ENCODE peak calls at places on chromosomes 13 and 19, in four cellular contexts. G is astrocyte of the cerebellum, O is fibroblast of lung, Q is pancreas. F is an unnamed sample.

GRCh38 chr19:3360494-3361383 is 5.6 kb upstream of the NFIC start:
- DNase-seq in G (no peak), O (peak; percentile 51), Q (peak; percentile 80), F (no peak)

GRCh38 chr13:31016342-31017325 is 84.2 kb downstream of the TEX26 start:
- DNase-seq in Q (no peak), G (no peak), O (no peak), F (no peak)

GRCh38 chr19:43465468-43466120 is at the start of gene LYPD3:
- DNase-seq in O (no peak), Q (no peak), G (no peak), F (no peak)

GRCh38 chr13:46675016-46675415 is 121.9 kb downstream of the ESD start:
- DNase-seq in G (no peak), O (no peak), Q (no peak), F (no peak)

GRCh38 chr19:16315825-16316505 is 8.7 kb upstream of the KLF2 start:
- DNase-seq in G (peak; percentile 89), Q (no peak), O (peak; percentile 98), F (no peak)

GRCh38 chr13:106532111-106532929 is 3.1 kb downstream of the EFNB2 start:
- DNase-seq in Q (no peak), G (no peak), O (peak; percentile 63), F (no peak)

GRCh38 chr13:63285426-63285825 is 1869.8 kb upstream of the PCDH20 start:
- DNase-seq in G (no peak), O (no peak), Q (no peak), F (no peak)

GRCh38 chr13:45700971-45701900 is 884 bp upstream of the CBY2 start:
- DNase-seq in Q (no peak), G (no peak), O (no peak), F (no peak)

GRCh38 chr13:97127842-97128241 is 94.3 kb upstream of the MBNL2 start:
- DNase-seq in G (no peak), Q (no peak), O (no peak), F (no peak)

GRCh38 chr13:29165840-29166239 is 345.7 kb downstream of the MTUS2 start:
- DNase-seq in G (no peak), Q (no peak), O (peak; percentile 5), F (no peak)

GRCh38 chr13:114100446-114101320 is 31.7 kb downstream of the RASA3 start:
- DNase-seq in O (peak; percentile 21), G (no peak), Q (peak; percentile 62), F (no peak)

GRCh38 chr19:48372904-48373303 is 8.7 kb downstream of the SYNGR4 start:
- DNase-seq in G (no peak), O (peak; percentile 10), Q (no peak), F (no peak)

GRCh38 chr13:102322211-102322610 is 79.6 kb downstream of the FGF14 start:
- DNase-seq in O (no peak), Q (no peak), G (no peak), F (no peak)

GRCh38 chr19:33508009-33508408 is 13.6 kb downstream of the PEPD start:
- DNase-seq in O (no peak), Q (no peak), G (no peak), F (no peak)

GRCh38 chr13:70729369-70729768 is 621.1 kb upstream of the KLHL1 start:
- DNase-seq in G (no peak), O (no peak), Q (no peak), F (no peak)
- TF ChIP-seq CTCF in G (no peak), O (no peak), Q (no peak), F (no peak)

DNA sequence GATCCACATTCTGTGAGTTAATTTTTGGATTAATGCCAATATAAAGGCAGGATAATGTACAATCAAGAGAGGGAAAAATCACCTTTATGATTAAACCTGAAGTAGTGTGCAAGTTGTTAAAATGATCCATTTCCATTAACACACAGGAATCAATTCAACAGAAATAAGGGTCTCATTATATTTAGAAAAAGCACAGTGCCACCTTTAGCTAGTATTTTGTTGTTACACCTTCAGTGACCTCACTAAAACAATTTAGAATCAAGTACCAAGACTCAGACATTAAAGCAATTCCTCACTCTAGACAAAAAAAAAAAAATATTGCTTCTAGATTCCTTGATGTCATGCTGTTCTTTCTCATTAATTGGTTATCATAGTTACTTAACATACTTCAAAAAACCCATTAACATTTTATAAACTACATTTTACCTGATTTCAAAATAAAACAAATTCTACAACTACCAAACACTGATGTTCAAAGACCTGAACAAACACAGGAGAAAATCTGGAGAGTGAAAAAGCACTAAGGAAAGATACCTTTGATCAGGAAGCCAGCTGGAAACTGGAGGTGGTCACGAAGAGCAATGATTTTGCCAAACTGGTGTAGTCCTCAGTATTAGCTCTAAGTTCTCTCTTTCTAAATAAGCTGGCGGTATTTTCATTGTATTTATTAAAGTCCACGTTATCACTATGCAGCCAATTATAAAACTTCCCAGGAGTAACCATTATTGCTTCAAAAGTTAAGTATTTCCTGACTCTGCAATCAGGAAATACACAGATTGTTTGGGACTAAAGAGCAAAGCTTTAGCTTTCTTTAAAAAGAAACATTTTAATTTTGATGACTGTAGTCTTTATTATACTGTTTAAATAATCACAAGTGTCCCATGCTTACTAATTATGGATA is 115.3 kb downstream of the TBC1D4 start:
- DNase-seq in G (no peak), O (no peak), Q (no peak), F (no peak)
- TF ChIP-seq CTCF in G (no peak), O (no peak), Q (no peak), F (no peak)

DNA sequence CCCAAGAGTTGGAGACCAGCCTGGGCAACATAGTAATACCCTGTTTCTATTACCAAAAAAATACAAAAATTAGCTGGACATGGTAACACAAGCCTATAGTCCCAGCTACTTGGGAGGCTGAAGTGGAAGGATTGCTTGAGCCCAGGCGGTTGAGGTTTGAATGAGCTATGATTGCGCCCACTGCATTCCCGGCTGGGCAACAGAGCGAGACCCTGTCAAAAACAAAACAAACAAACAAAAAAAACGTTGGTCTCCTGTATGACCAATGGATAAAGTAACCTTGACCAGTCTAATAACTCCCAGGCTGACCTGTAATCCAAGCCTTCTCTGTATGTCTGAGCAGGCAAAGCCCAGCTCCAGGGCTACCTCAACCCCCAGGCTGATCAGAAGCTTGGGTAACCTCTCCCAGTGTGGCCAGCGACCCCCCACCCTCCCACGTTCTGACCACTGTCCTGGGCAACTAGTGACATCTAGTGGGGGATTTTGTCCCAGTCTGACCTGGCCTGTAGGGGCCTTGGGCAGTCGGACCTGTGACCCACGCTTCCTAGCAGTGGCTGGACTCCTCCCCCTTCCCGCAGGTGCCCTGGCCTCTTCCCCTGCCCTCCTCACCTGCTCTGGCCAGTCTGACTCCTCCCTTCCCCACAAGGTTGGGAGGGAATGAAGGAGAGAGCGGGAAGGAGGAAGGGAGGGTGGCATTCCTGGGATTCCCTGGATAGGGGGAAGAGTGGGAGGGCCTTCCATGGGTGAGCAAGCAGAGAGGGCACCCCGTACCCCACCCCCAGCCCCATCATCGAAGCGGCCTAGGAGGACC is 1.0 kb upstream of the BCAM start:
- DNase-seq in G (no peak), Q (peak; percentile 76), O (peak; percentile 60), F (no peak)
- TF ChIP-seq CTCF in G (peak; percentile 61), Q (no peak), O (peak; percentile 48), F (peak; percentile 20)

GRCh38 chr19:17389957-17390664 is 3.9 kb downstream of the CCDC194 start:
- DNase-seq in G (no peak), Q (no peak), O (no peak), F (no peak)
- TF ChIP-seq CTCF in G (peak; percentile 12), Q (no peak), O (no peak), F (no peak)

GRCh38 chr19:5141278-5141925 is 172.5 kb downstream of the KDM4B start:
- DNase-seq in O (peak; percentile 92), G (no peak), Q (peak; percentile 35), F (no peak)

GRCh38 chr19:5136060-5136855 is 167.3 kb downstream of the KDM4B start:
- DNase-seq in Q (no peak), G (no peak), O (no peak), F (no peak)

GRCh38 chr19:5137114-5137513 is 168.2 kb downstream of the KDM4B start:
- DNase-seq in O (no peak), Q (no peak), G (no peak), F (no peak)

GRCh38 chr19:5137571-5138124 is 168.7 kb downstream of the KDM4B start:
- DNase-seq in G (no peak), Q (no peak), O (no peak), F (no peak)

DNA sequence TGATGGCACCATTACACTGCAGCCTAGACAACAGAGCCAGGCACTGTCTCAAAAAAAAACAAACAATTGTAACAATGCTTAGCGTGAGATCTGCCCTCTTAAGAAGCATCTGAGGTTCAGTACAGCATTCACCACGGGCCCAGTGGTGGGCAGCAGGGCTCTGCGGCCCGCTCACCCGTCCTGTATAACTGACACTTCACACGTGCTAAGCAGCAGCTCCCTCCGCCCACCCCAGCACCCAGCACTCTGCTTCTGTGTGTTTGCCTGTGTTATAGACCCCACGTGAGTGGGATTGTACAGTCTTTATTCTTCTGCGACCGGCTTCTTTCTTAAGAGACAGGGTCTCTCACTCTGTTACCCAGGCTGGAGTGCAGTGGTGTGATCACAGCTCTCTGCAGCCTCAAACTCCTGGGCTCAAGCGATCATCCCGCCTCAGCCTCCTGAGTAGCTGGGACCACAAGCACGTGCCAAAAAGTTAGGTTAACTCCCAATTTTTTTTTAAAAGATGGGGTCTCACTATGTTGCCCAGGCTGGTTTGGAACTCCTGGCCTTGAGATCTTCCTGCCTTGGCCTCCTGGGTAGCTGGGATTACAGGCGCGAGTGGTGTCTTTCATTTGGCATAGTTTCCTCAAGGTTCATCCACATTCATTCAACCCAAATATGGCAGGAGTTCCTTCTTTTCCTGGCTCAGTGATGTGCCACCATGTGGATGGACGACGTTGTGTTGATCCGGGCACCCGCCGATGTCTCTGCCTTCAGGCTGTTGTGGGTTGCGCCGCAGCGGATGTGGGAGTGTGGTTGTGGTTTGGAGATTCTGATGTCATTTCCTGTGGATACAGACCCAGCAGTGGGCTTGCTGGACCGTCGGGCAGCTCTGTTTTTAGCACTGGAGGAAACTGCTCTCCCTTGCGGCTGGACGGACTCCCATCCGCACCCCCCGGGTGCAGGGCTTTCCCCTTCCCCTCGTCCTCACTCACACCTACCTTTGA is 170.0 kb downstream of the KDM4B start:
- DNase-seq in O (peak; percentile 92), Q (peak; percentile 25), G (peak; percentile 79), F (no peak)
- TF ChIP-seq CTCF in O (no peak), Q (no peak), G (no peak), F (no peak)

GRCh38 chr19:12791345-12792047 is at the start of gene JUNB:
- DNase-seq in G (peak; percentile 93), O (peak; percentile 94), Q (peak; percentile 97), F (peak; percentile 88)
- TF ChIP-seq CTCF in G (peak; percentile 9), O (no peak), Q (no peak), F (peak; percentile 11)

DNA sequence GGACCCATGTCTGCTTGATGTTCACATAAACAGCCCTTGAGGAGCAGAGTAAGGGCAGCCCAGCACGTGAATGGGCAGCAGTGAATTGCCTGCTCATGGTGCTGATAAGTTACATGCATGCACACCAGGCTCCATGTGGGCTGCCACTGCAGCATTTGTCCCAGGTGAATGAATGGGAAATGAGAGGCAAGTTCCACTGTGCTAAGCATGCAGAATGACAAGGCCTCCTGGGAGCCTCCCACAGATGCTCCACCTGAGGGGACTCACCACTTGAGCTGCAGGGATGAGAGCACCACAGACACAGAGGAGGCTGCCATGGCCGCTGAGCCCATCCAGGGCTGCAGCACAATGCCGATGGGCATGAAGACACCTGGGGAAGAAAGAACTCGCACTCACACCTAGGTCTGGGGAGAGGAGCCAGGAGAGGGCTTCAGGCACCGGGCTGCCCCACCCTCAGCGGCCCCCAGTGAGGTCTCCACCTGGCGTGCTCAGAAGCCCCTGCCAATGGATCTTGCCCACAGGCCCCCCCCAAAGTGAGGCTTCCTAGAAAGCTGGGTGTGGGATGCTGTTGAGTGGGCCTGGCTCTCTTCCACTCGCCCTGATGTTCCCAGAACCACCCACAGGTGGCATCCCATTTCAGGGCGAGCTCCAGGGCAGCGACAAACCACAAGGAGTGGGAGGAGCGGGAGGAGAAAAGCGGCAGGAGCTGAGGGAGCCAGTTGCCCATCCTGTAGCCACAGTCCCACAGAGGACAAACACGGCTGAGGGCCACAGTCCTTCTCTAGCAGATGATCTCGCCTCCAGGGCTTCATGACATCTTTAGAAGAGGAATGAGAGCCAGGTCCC is 73.8 kb downstream of the CCDC70 start:
- DNase-seq in G (no peak), O (peak; percentile 6), Q (no peak), F (no peak)
- TF ChIP-seq CTCF in G (peak; percentile 14), O (no peak), Q (no peak), F (peak; percentile 14)